ENCODE peak calls at places on chromosomes 2 and 18, in six cellular contexts. X, O, P, J, Q and B are unnamed samples.

GRCh38 chr2:173196638-173197037 is 121.0 kb downstream of the MAP3K20 start:
- DNase-seq in X (no peak), O (no peak), P (no peak), J (no peak), Q (no peak), B (no peak)

GRCh38 chr2:27261241-27261925 is 1.5 kb downstream of the SLC30A3 start:
- DNase-seq in X (no peak), O (no peak), P (no peak), J (no peak), Q (no peak), B (no peak)

GRCh38 chr2:42100696-42101585 is 53.1 kb downstream of the PKDCC start:
- DNase-seq in X (no peak), O (peak), P (no peak), J (peak), Q (peak), B (no peak)

GRCh38 chr2:72027426-72028161 is 120.1 kb downstream of the CYP26B1 start:
- DNase-seq in X (no peak), O (no peak), P (no peak), J (no peak), Q (peak), B (no peak)

GRCh38 chr2:95266781-95267430 is 7.3 kb upstream of the PROM2 start:
- DNase-seq in X (no peak), O (no peak), P (no peak), J (no peak), Q (peak), B (no peak)

GRCh38 chr2:218244204-218244603 is 16.6 kb upstream of the GPBAR1 start:
- DNase-seq in X (no peak), O (no peak), P (no peak), J (no peak), Q (no peak), B (no peak)

GRCh38 chr18:68150976-68151375 is 563.9 kb downstream of the TMX3 start:
- DNase-seq in X (no peak), O (no peak), P (peak), J (no peak), Q (no peak), B (no peak)

GRCh38 chr2:205197468-205198129 is 484.7 kb upstream of the NRP2 start:
- DNase-seq in X (no peak), O (no peak), P (peak), J (no peak), Q (no peak), B (no peak)

GRCh38 chr2:5777089-5777488 is 84.9 kb downstream of the SOX11 start:
- DNase-seq in X (no peak), O (no peak), P (no peak), J (no peak), Q (no peak), B (no peak)

GRCh38 chr2:176398783-176399182 is 129.5 kb downstream of the MTX2 start:
- DNase-seq in X (no peak), O (no peak), P (no peak), J (no peak), Q (no peak), B (no peak)

GRCh38 chr2:201916565-201916964 is 110.2 kb downstream of the CDK15 start:
- DNase-seq in X (no peak), O (no peak), P (no peak), J (no peak), Q (no peak), B (no peak)

GRCh38 chr18:41465386-41465785 is 489.6 kb upstream of the PIK3C3 start:
- DNase-seq in X (no peak), O (no peak), P (no peak), J (no peak), Q (no peak), B (no peak)

GRCh38 chr2:31193806-31194205 is 23.5 kb downstream of the CAPN14 start:
- DNase-seq in X (no peak), O (no peak), P (no peak), J (no peak), Q (no peak), B (no peak)

GRCh38 chr2:240418311-240418710 is 17.2 kb upstream of the GPC1 start:
- DNase-seq in X (no peak), O (no peak), P (no peak), J (no peak), Q (peak), B (no peak)

GRCh38 chr2:20737505-20737904 is 70.6 kb downstream of the GDF7 start:
- DNase-seq in X (no peak), O (no peak), P (no peak), J (no peak), Q (no peak), B (no peak)

GRCh38 chr2:220315098-220315785 is 687.8 kb downstream of the SLC4A3 start:
- DNase-seq in X (no peak), O (no peak), P (no peak), J (no peak), Q (no peak), B (no peak)

GRCh38 chr2:73291093-73291460 is 2.3 kb downstream of the EGR4 start:
- DNase-seq in X (no peak), O (peak), P (no peak), J (no peak), Q (no peak), B (peak)

GRCh38 chr18:40159141-40160017 is 1795.7 kb upstream of the PIK3C3 start:
- DNase-seq in X (no peak), O (no peak), P (peak), J (no peak), Q (no peak), B (peak)

GRCh38 chr2:71498261-71498701 is 44.9 kb downstream of the DYSF start:
- DNase-seq in X (no peak), O (no peak), P (no peak), J (peak), Q (no peak), B (no peak)

GRCh38 chr2:178761759-178762371 is 45.4 kb downstream of the TTN start:
- DNase-seq in X (no peak), O (no peak), P (peak), J (no peak), Q (no peak), B (peak)